ENCODE peak calls at places on chromosomes 2 and 18, in eight cellular contexts. X is uterus, K is sigmoid colon, U is HFF-Myc, E is fibroblast of villous mesenchyme, W is heart left ventricle, Y is astrocyte of the spinal cord, V is dorsolateral prefrontal cortex. T is an unnamed sample.

GRCh38 chr2:101265893-101266499 is 13.3 kb downstream of the CNOT11 start:
- DNase-seq in X (no peak), K (no peak), U (no peak), E (no peak), W (no peak), Y (no peak), V (no peak), T (no peak)

GRCh38 chr2:177869912-177870311 is 202.7 kb downstream of the PDE11A start:
- DNase-seq in X (no peak), K (no peak), U (no peak), E (no peak), W (no peak), Y (no peak), V (no peak), T (no peak)

GRCh38 chr2:39728941-39729351 is 50.1 kb downstream of the THUMPD2 start:
- DNase-seq in X (no peak), K (no peak), U (no peak), E (peak; percentile 48), W (peak; percentile 28), Y (peak; percentile 26), V (no peak), T (no peak)

GRCh38 chr2:104177179-104177578 is 676.7 kb upstream of the POU3F3 start:
- DNase-seq in X (no peak), K (no peak), U (no peak), E (no peak), W (no peak), Y (no peak), V (no peak), T (no peak)

GRCh38 chr18:61992285-61992684 is 99.5 kb upstream of the RNF152 start:
- DNase-seq in X (no peak), K (no peak), U (peak; percentile 68), E (peak; percentile 73), W (no peak), Y (peak; percentile 91), V (no peak), T (peak; percentile 85)

GRCh38 chr2:23939054-23939436 is 1.2 kb upstream of the UBXN2A start:
- DNase-seq in X (no peak), K (no peak), U (no peak), E (peak; percentile 70), W (no peak), Y (no peak), V (no peak), T (peak; percentile 53)

GRCh38 chr2:207413376-207413907 is 116.3 kb upstream of the CREB1 start:
- DNase-seq in X (no peak), K (no peak), U (no peak), E (no peak), W (no peak), Y (no peak), V (no peak), T (no peak)

GRCh38 chr2:217901826-217902225 is 101.0 kb downstream of the TNS1 start:
- DNase-seq in X (peak; percentile 88), K (peak; percentile 88), U (no peak), E (peak; percentile 58), W (peak; percentile 65), Y (peak; percentile 54), V (no peak), T (peak; percentile 86)

GRCh38 chr2:170495896-170496295 is 219.2 kb upstream of the SP5 start:
- DNase-seq in X (no peak), K (no peak), U (no peak), E (no peak), W (no peak), Y (no peak), V (no peak), T (no peak)

GRCh38 chr2:19786408-19787058 is 115.2 kb downstream of the TTC32 start:
- DNase-seq in X (no peak), K (no peak), U (no peak), E (peak; percentile 64), W (no peak), Y (peak; percentile 58), V (no peak), T (peak; percentile 79)

DNA sequence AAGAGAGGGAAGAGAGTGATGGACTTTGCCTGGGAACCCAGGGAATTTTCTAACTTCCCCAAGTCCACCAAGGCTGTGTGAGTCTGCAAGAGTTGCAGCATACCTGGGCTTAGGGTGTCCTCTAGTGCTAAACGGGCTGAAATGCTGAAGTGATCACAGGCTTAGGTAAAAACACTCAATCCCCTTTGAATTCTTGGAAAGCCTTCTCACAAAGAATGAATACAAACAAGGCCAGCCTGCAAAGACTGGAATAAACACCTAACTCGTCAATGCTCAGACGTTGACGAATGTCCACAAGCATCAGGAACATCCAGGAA is 30.0 kb upstream of the BMP10 start:
- DNase-seq in X (no peak), K (no peak), U (no peak), E (peak; percentile 44), W (no peak), Y (no peak), V (no peak), T (peak; percentile 46)
- TF ChIP-seq CTCF in X (no peak), K (no peak), U (peak; percentile 38), E (peak; percentile 52), W (no peak), Y (peak; percentile 31), V (no peak), T (peak; percentile 24)

GRCh38 chr2:225738735-225739134 is 339.2 kb downstream of the NYAP2 start:
- DNase-seq in X (no peak), K (no peak), U (no peak), E (no peak), W (no peak), Y (no peak), V (no peak), T (no peak)

GRCh38 chr2:225737556-225737955 is 338.0 kb downstream of the NYAP2 start:
- DNase-seq in X (no peak), K (no peak), U (no peak), E (no peak), W (no peak), Y (peak; percentile 50), V (no peak), T (peak; percentile 51)

GRCh38 chr2:225742487-225742886 is 343.0 kb downstream of the NYAP2 start:
- DNase-seq in X (no peak), K (no peak), U (no peak), E (peak; percentile 44), W (no peak), Y (no peak), V (no peak), T (no peak)

GRCh38 chr2:225739328-225739727 is 339.8 kb downstream of the NYAP2 start:
- DNase-seq in X (no peak), K (no peak), U (no peak), E (no peak), W (no peak), Y (no peak), V (no peak), T (no peak)

GRCh38 chr2:225740086-225740485 is 340.6 kb downstream of the NYAP2 start:
- DNase-seq in X (no peak), K (no peak), U (peak; percentile 90), E (peak; percentile 52), W (no peak), Y (no peak), V (no peak), T (peak; percentile 54)
- H3K4me3 ChIP-seq in X (no peak overlapping the region), K (no peak overlapping the region), U (no peak overlapping the region), E (no peak overlapping the region), W (no peak overlapping the region), Y (no peak overlapping the region), V (no peak overlapping the region), T (no peak overlapping the region)

DNA sequence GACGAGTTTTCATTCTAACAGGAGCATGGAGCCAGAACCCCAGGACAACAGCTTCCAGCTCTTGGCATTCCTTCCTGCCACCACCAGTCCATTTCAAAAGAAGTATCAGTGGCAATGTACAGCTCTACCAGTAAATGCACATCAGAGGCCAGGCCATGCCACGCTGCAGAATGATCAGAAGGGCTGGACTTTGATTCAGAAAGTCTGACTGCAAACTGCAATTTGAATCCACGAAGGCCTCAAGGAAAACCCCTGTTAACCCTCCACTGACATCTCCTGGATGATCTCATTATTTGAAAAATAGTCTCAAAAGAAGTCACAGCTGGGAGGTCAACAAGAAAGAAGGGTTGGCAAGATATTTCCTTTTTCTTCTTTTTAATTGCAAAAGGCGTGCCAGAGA is 119.2 kb downstream of the MYO5B start:
- DNase-seq in X (no peak), K (no peak), U (no peak), E (no peak), W (no peak), Y (no peak), V (no peak), T (no peak)
- TF ChIP-seq CTCF in X (no peak), K (no peak), U (no peak), E (no peak), W (no peak), Y (no peak), V (no peak), T (no peak)

GRCh38 chr2:241546771-241547498 is 11.6 kb upstream of the BOK start:
- DNase-seq in X (peak; percentile 56), K (no peak), U (no peak), E (peak; percentile 79), W (no peak), Y (peak; percentile 87), V (no peak), T (peak; percentile 92)
- H3K4me3 ChIP-seq in X (no peak overlapping the region), K (no peak overlapping the region), U (no peak overlapping the region), E (no peak overlapping the region), W (no peak overlapping the region), Y (no peak overlapping the region), V (peak overlapping the region; percentile 19), T (peak overlapping the region; percentile 1)

T was measured in fibroblast of the aortic adventitia.